ENCODE peak calls at places on chromosome 1, in six cellular contexts. C, P, A, V, I and H are unnamed samples.

GRCh38 chr1:171801395-171801990 is 20.0 kb downstream of the METTL13 start:
- DNase-seq in V (peak), I (peak), A (no peak), C (no peak), P (peak), H (no peak)

GRCh38 chr1:17877896-17878295 is 122.8 kb downstream of the ACTL8 start:
- DNase-seq in C (no peak), I (no peak), P (no peak), V (no peak), A (no peak), H (no peak)

GRCh38 chr1:171963762-171964161 is 122.5 kb downstream of the DNM3 start:
- DNase-seq in P (no peak), C (no peak), I (no peak), V (no peak), A (no peak), H (no peak)

GRCh38 chr1:101738475-101738874 is 258.3 kb downstream of the OLFM3 start:
- DNase-seq in P (no peak), V (peak), A (no peak), I (no peak), C (no peak), H (no peak)

GRCh38 chr1:10620776-10621175 is 146.0 kb downstream of the PEX14 start:
- DNase-seq in C (no peak), A (no peak), P (no peak), V (no peak), I (no peak), H (no peak)

GRCh38 chr1:192443616-192444015 is 126.8 kb downstream of the RGS21 start:
- DNase-seq in V (peak), C (no peak), A (no peak), I (no peak), P (no peak), H (no peak)

GRCh38 chr1:50436489-50436888 is 13.2 kb upstream of the DMRTA2 start:
- DNase-seq in A (no peak), C (no peak), I (no peak), P (no peak), V (no peak), H (no peak)

GRCh38 chr1:1302006-1302430 is 5.7 kb downstream of the ACAP3 start:
- DNase-seq in I (no peak), C (no peak), P (no peak), V (no peak), A (no peak), H (no peak)

GRCh38 chr1:195195423-195196057 is 1412.7 kb downstream of the KCNT2 start:
- DNase-seq in V (no peak), P (no peak), A (no peak), I (no peak), C (no peak), H (no peak)

GRCh38 chr1:26542781-26543443 is 13.4 kb downstream of the RPS6KA1 start:
- DNase-seq in V (no peak), C (no peak), I (no peak), P (no peak), A (no peak), H (no peak)

DNA sequence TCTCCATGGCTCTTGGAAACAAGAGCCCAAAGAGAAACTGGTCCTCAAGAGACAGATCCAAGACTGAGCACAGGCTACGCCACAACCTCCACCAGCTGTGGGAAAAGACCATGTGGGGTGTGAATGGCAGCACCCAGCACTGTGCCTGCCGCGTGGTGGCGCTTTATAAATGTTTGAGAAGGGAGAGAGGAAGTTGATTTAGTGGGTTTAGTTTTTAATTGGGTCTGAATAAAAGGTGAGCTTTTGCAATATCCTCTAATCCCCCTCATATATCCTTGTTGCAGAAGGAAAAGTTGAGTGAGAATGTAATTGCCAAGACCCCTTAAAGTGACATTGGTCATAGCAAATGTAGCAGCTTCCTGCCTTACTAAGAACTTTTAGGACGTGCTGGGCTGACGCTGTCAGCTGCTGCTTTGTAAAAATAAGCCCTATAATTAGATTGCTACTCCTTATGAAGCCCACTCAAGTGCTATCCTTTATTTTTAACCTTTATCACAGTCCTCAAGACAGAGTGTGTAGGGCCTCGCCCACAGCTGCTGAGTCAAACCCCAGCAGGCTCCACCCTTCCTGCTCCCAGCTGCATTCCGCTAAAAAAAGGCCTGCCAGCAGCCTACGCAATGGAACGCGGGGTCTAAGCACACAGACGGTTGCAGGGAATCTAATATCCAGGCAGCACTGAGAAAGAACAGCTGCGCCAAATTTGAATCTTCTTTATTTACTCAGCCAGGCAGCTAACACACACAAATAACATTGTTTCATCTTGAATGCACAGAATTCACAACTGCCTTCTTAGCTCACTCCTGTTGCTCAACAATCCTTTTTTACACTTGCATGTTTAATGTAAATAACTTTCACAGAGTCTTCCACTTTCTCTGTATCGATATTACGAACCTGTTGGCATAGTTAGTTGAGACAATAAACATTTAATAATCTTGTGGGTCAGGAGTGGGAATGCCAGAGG is 47.3 kb upstream of the PRDX6 start:
- DNase-seq in C (peak), V (peak), I (peak), A (peak), P (peak), H (peak)
- TF ChIP-seq POLR2A in C (no peak), V (no peak), I (no peak), A (no peak), P (no peak), H (peak)

GRCh38 chr1:111139956-111140679 is at the start of the genes CEPT1 and DRAM2:
- DNase-seq in I (peak), P (peak), A (peak), C (peak), V (peak), H (peak)
- TF ChIP-seq POLR2A in I (peak), P (peak), A (peak), C (no peak), V (peak), H (no peak)

DNA sequence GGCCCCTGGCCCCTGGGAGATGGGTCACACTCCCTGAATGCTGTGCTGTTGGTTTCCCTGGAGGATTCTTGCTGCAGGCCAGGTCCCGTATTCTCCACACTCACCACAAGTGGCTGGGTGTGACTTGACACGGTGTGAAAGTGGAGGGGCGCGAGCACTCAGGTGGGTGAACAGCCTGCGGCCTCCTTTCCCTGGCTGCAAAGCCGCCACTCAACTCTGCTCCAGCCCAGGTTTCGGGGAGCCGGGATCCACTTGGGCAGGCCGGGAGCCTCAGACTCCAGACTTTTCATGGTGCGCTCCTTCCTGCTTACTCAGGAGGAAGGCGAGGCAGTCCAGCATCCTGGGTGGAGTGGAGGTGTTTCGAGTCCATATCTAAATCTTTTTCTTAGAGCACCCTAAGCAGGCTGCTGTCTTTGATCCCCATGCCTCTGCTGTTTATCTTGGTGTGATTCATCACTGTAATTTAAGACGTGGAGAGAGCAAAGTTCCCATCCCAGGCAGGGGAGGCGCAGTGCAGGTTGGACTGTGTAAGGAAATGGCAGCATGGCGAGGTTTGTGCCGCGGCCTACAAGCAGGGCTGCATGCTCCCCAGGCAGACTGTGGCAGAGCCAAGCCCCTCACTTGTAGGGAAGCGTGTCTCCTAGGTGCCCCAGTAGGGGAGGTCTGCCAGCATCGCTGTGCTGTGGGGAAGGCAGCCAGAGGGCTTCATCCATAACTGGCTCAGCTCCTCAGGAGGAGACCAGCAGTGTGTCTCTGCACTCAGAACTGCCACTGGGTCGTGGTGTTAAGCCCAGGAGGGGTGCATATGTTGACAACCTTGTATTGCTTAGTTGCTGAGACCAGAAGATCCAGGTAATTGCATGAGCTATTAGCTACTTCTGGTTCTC is 29.6 kb downstream of the VANGL1 start:
- DNase-seq in P (no peak), A (no peak), C (no peak), I (peak), V (no peak), H (no peak)
- TF ChIP-seq POLR2A in P (no peak), A (no peak), C (no peak), I (no peak), V (no peak), H (no peak)

DNA sequence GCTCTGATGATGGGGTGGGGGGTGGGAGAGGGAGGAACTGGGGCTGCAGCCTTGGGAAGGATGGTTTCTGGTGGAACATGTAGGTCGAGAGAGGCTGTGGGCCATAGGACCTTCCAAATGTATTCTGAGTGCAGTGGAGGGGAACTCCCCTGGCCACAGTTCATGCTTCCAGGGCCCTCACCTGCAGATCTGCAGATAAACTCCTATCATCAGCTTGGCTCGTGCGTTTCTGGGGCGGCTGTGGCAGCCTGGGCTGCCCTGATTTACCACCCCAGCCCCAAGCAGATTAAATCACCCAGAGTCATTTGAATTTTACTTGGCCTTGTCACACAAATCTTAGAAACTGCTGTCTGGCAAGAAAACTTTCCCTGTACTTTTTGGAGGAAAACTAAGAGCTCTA is 60.1 kb upstream of the POU3F1 start:
- DNase-seq in I (no peak), V (no peak), C (no peak), P (no peak), A (no peak), H (no peak)
- TF ChIP-seq POLR2A in I (no peak), V (no peak), C (no peak), P (no peak), A (no peak), H (no peak)

DNA sequence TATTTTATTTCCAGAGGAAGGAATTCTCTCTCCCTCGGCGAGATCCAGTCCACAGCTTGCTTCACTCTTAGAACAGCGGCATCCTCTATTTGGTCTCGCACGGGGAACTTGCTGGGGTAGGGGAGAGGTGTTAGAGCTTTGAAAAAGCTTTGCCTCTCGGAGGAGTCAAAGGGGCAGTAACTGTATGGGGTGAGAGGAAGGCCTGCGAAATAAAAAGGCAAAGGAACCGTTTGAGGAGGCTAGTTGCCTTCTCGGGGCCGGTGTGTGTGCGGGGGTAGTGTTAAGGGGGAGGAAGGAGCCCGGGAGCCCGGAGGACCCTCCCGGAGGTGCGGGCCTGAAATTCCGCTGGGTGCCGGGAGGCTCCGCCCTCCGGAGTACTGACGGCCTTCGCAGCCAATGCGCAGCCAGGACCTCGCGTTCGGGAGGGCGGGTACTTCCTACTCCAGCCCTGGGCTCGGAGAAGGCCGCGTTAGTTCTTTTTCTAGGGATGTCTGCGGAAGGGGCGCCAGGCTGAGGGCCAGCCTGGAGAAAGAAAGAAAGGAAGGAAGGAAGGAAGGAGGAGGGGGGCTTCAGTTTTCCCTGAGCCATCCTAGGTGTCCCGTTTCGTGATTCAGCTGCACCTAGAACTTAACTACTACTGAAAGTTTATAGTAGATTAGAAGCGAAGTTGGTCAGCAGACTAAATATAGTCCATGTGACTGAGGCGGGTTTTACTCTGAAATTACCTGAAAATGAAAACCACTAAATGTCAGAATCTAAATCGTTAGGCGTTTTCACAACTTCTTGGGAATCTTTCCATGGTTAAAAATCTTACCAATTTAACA is 2.2 kb downstream of the NEK7 start:
- DNase-seq in V (peak), I (peak), A (peak), C (peak), P (peak), H (peak)
- TF ChIP-seq POLR2A in V (peak), I (peak), A (peak), C (peak), P (peak), H (peak)

GRCh38 chr1:39107891-39108290 is 81.7 kb downstream of the NDUFS5 start:
- DNase-seq in V (peak), C (no peak), P (no peak), A (no peak), I (no peak), H (no peak)

GRCh38 chr1:39104158-39105060 is 78.3 kb downstream of the NDUFS5 start:
- DNase-seq in P (peak), I (no peak), A (no peak), V (peak), C (peak), H (no peak)

GRCh38 chr1:39105061-39105840 is 79.1 kb downstream of the NDUFS5 start:
- DNase-seq in P (peak), C (peak), I (no peak), V (peak), A (no peak), H (no peak)

GRCh38 chr1:39106949-39107740 is 81.0 kb downstream of the NDUFS5 start:
- DNase-seq in C (no peak), P (no peak), A (no peak), I (no peak), V (peak), H (no peak)

DNA sequence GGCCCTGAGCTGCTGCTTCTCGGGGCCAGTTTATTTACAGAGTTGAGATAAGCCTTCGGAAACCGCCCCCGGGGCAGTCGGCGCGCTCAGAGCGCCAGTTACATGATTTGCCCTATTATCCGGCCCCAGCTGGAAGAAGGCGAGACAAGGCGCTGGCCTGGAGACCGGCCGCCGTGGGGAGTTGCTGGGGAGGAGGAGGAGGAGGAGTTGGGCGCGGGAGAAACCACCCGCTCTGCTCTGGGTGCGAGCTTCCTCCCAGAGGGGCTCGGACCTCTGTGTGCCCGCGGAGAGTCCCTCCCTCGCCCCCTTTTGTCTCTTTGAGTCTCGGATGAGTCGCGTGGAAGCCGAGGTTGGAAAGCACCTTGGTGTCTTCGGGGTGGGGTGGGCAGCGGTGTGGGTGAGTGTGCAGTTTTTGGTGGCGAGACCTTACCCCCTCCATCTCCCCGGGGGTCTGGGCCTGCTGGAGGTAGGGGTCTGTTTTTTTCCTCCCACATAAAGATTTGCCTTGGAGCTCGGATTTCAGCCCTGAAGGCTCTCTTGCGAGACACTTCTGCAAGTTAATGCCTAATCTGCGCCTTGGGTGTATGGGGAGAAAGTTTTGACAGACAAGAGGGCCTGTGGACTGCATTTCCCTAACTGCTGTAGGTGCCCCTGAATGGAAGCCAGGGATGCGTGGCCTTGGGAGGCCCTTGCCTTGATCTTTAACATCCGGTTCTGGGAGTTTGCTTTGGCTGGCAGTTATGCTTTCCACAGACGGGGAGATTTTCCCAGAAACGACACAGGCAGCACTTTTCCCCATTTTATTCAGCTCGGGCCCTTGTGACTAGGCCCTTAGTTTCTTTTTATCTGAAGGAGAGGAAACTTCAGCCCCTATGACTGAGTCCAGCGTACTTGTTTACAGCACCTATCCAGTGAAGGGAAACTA is 80.0 kb downstream of the NDUFS5 start:
- DNase-seq in V (peak), A (no peak), P (peak), C (peak), I (no peak), H (peak)
- TF ChIP-seq POLR2A in V (peak), A (peak), P (peak), C (no peak), I (no peak), H (no peak)